ENCODE peak calls at places on chromosomes 6 and 20, in six cellular contexts. One of them, this sample, is unnamed. For H3K27me3, the result is how much of the 10 kb centered on the place peaks cover.

GRCh38 chr20:21396921-21397340 is 395 bp downstream of the NKX2-4 start:
- DNase-seq in H1: peak
- DNase-seq in Panc1: no peak
- DNase-seq in PC-9: no peak
- DNase-seq in heart left ventricle: no peak
- DNase-seq in esophagus squamous epithelium: no peak
- DNase-seq in this sample: no peak

GRCh38 chr6:163062790-163063189 is 335.0 kb downstream of the PACRG start:
- DNase-seq in H1: no peak
- DNase-seq in Panc1: no peak
- DNase-seq in PC-9: no peak
- DNase-seq in heart left ventricle: no peak
- DNase-seq in esophagus squamous epithelium: no peak
- DNase-seq in this sample: no peak

GRCh38 chr20:39669659-39670058 is 707.5 kb downstream of the DHX35 start:
- DNase-seq in H1: no peak
- DNase-seq in Panc1: no peak
- DNase-seq in PC-9: no peak
- DNase-seq in heart left ventricle: no peak
- DNase-seq in esophagus squamous epithelium: no peak
- DNase-seq in this sample: no peak

GRCh38 chr6:7673063-7673536 is 52.8 kb upstream of the BMP6 start:
- DNase-seq in H1: peak
- DNase-seq in Panc1: no peak
- DNase-seq in PC-9: peak
- DNase-seq in heart left ventricle: peak
- DNase-seq in esophagus squamous epithelium: no peak
- DNase-seq in this sample: no peak

GRCh38 chr6:121830759-121831158 is 395.3 kb downstream of the GJA1 start:
- DNase-seq in H1: no peak
- DNase-seq in Panc1: no peak
- DNase-seq in PC-9: no peak
- DNase-seq in heart left ventricle: no peak
- DNase-seq in esophagus squamous epithelium: no peak
- DNase-seq in this sample: no peak

GRCh38 chr6:123393333-123393732 is 243.4 kb downstream of the TRDN start:
- DNase-seq in H1: no peak
- DNase-seq in Panc1: no peak
- DNase-seq in PC-9: no peak
- DNase-seq in heart left ventricle: no peak
- DNase-seq in esophagus squamous epithelium: no peak
- DNase-seq in this sample: no peak

GRCh38 chr20:46709459-46710148 is at the start of gene SLC2A10:
- DNase-seq in H1: peak
- DNase-seq in Panc1: no peak
- DNase-seq in PC-9: peak
- DNase-seq in heart left ventricle: peak
- DNase-seq in esophagus squamous epithelium: no peak
- DNase-seq in this sample: no peak

GRCh38 chr6:137362878-137363804 is 131.1 kb downstream of the OLIG3 start:
- DNase-seq in H1: no peak
- DNase-seq in Panc1: no peak
- DNase-seq in PC-9: no peak
- DNase-seq in heart left ventricle: no peak
- DNase-seq in esophagus squamous epithelium: no peak
- DNase-seq in this sample: no peak

GRCh38 chr6:23266536-23266935 is 697.2 kb downstream of the HDGFL1 start:
- DNase-seq in H1: no peak
- DNase-seq in Panc1: no peak
- DNase-seq in PC-9: no peak
- DNase-seq in heart left ventricle: no peak
- DNase-seq in esophagus squamous epithelium: no peak
- DNase-seq in this sample: no peak

GRCh38 chr6:117477988-117478852 is 4.3 kb upstream of the DCBLD1 start:
- DNase-seq in H1: no peak
- DNase-seq in Panc1: no peak
- DNase-seq in PC-9: no peak
- DNase-seq in heart left ventricle: no peak
- DNase-seq in esophagus squamous epithelium: no peak
- DNase-seq in this sample: no peak

GRCh38 chr6:48782230-48782629 is 671.2 kb upstream of the PTCHD4 start:
- DNase-seq in H1: no peak
- DNase-seq in Panc1: no peak
- DNase-seq in PC-9: no peak
- DNase-seq in heart left ventricle: no peak
- DNase-seq in esophagus squamous epithelium: no peak
- DNase-seq in this sample: no peak

GRCh38 chr20:46215913-46216707 is 92.2 kb downstream of the CDH22 start:
- DNase-seq in H1: peak
- DNase-seq in Panc1: no peak
- DNase-seq in PC-9: peak
- DNase-seq in heart left ventricle: peak
- DNase-seq in esophagus squamous epithelium: no peak
- DNase-seq in this sample: peak

GRCh38 chr6:100465701-100466409 is 1.1 kb upstream of the SIM1 start:
- DNase-seq in H1: no peak
- DNase-seq in Panc1: no peak
- DNase-seq in PC-9: no peak
- DNase-seq in heart left ventricle: no peak
- DNase-seq in esophagus squamous epithelium: no peak
- DNase-seq in this sample: no peak

GRCh38 chr6:10278786-10279185 is 136.1 kb downstream of the TFAP2A start:
- DNase-seq in H1: no peak
- DNase-seq in Panc1: no peak
- DNase-seq in PC-9: no peak
- DNase-seq in heart left ventricle: no peak
- DNase-seq in esophagus squamous epithelium: no peak
- DNase-seq in this sample: no peak

GRCh38 chr6:55449219-55449618 is 122.0 kb downstream of the GFRAL start:
- DNase-seq in H1: no peak
- DNase-seq in Panc1: no peak
- DNase-seq in PC-9: no peak
- DNase-seq in heart left ventricle: no peak
- DNase-seq in esophagus squamous epithelium: no peak
- DNase-seq in this sample: no peak

GRCh38 chr6:165117121-165117520 is 192.3 kb downstream of the C6orf118 start:
- DNase-seq in H1: no peak
- DNase-seq in Panc1: no peak
- DNase-seq in PC-9: no peak
- DNase-seq in heart left ventricle: no peak
- DNase-seq in esophagus squamous epithelium: no peak
- DNase-seq in this sample: no peak

GRCh38 chr6:43035495-43036194 is 14.2 kb downstream of the RRP36 start:
- DNase-seq in H1: no peak
- DNase-seq in Panc1: no peak
- DNase-seq in PC-9: no peak
- DNase-seq in heart left ventricle: peak
- DNase-seq in esophagus squamous epithelium: no peak
- DNase-seq in this sample: no peak

GRCh38 chr20:10077081-10077471 is 42.3 kb downstream of the ANKEF1 start:
- DNase-seq in H1: peak
- DNase-seq in Panc1: no peak
- DNase-seq in PC-9: no peak
- DNase-seq in heart left ventricle: no peak
- DNase-seq in esophagus squamous epithelium: no peak
- DNase-seq in this sample: no peak

GRCh38 chr6:139129284-139129683 is 5.6 kb upstream of the HECA start:
- DNase-seq in H1: no peak
- DNase-seq in Panc1: no peak
- DNase-seq in PC-9: no peak
- DNase-seq in heart left ventricle: no peak
- DNase-seq in esophagus squamous epithelium: no peak
- DNase-seq in this sample: peak

GRCh38 chr6:34246563-34247391 is 2.0 kb downstream of the SMIM29 start:
- DNase-seq in H1: peak
- DNase-seq in Panc1: no peak
- DNase-seq in PC-9: peak
- DNase-seq in heart left ventricle: no peak
- DNase-seq in esophagus squamous epithelium: no peak
- DNase-seq in this sample: no peak

GRCh38 chr20:39961667-39962066 is 727.4 kb downstream of the MAFB start:
- DNase-seq in H1: no peak
- DNase-seq in Panc1: no peak
- DNase-seq in PC-9: no peak
- DNase-seq in heart left ventricle: no peak
- DNase-seq in esophagus squamous epithelium: no peak
- DNase-seq in this sample: no peak

DNA sequence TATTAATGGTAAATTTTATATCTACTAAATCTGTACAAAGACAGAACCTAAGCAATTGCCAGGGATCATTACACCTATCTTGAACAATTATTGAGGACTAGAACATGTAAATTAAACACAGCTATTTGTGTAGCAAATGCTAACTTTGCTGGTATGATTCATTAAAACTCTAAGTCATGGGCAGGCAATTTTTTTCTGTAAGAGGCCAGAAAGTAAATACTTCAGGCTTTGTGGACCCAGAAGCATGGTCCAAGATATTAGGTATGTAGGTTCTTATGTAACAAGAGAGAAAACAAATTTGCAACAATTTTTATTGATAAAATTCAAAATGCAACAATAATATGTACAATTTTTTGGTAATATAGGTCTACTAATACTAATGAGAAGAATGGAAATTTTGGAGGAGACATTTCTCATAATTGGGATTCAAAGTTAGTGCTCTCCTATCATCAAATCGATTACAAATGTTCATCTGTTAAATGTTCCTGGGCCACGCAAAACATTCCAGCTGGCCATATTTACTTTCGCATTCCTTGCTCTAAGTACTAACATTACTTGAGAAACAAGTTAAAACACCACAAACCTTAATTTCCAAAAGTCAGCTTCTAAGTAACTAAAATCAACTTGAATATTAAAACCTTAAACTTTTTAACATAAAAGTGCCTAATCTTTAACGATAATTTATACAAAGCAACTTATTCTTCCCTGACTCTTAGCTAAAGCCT is 4.3 kb downstream of the TMEM30A start:
- DNase-seq in H1: no peak
- DNase-seq in Panc1: no peak
- DNase-seq in PC-9: no peak
- DNase-seq in heart left ventricle: no peak
- DNase-seq in esophagus squamous epithelium: no peak
- DNase-seq in this sample: no peak
- H3K4me3 ChIP-seq in H1: no peak
- H3K4me3 ChIP-seq in Panc1: no peak
- H3K4me3 ChIP-seq in PC-9: no peak
- H3K4me3 ChIP-seq in heart left ventricle: no peak
- H3K4me3 ChIP-seq in esophagus squamous epithelium: no peak
- H3K4me3 ChIP-seq in this sample: peak

DNA sequence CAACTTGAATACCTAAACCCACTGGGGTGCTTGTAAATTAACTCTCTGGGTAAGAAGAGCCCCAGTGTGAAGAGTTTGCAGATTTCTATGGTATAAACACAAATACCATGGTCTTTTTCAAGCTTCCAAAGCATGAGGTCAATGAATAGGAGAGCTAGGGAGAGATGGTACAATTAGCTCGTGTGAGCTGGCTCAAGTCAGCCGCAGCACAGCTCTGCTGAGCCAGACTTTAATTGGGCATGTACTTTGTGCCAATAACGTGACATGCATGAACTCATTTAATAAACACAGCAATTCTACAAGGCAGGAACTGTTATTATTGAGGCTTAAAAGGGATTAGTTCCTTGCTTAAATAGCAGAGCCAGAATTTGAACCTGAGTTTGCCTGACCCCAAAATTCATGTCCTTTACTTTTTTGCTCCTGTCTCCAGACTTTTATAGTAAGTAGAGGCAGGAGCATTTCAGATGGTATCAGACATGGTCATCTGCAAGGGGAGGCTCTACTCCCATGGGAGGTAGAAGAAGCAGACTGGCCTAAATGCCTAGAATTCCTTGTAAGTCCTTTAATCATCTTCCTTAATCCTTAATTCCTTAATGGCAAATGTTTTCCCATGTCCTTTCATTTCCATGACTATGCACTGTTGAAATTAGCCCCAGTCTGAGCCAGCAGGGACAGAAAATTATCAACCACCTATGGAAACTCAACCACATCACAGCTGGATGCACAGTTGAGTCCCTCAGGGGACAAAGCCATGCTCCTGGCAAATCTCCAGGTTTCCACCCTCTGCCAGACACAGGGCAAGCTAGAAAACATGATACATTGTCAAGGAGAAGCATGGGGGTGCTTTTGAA is 684.0 kb downstream of the KIF16B start:
- DNase-seq in H1: no peak
- DNase-seq in Panc1: no peak
- DNase-seq in PC-9: no peak
- DNase-seq in heart left ventricle: no peak
- DNase-seq in esophagus squamous epithelium: no peak
- DNase-seq in this sample: no peak
- H3K27me3 ChIP-seq in H1: under half
- H3K27me3 ChIP-seq in Panc1: under half
- H3K27me3 ChIP-seq in PC-9: under half
- H3K27me3 ChIP-seq in heart left ventricle: under half
- H3K27me3 ChIP-seq in esophagus squamous epithelium: under half
- H3K27me3 ChIP-seq in this sample: under half

GRCh38 chr6:94045473-94045872 is 626.1 kb upstream of the EPHA7 start:
- DNase-seq in H1: no peak
- DNase-seq in Panc1: no peak
- DNase-seq in PC-9: no peak
- DNase-seq in heart left ventricle: no peak
- DNase-seq in esophagus squamous epithelium: no peak
- DNase-seq in this sample: no peak

GRCh38 chr6:94049001-94049400 is 629.6 kb upstream of the EPHA7 start:
- DNase-seq in H1: no peak
- DNase-seq in Panc1: no peak
- DNase-seq in PC-9: no peak
- DNase-seq in heart left ventricle: no peak
- DNase-seq in esophagus squamous epithelium: no peak
- DNase-seq in this sample: no peak

GRCh38 chr6:94052754-94053153 is 633.4 kb upstream of the EPHA7 start:
- DNase-seq in H1: no peak
- DNase-seq in Panc1: peak
- DNase-seq in PC-9: no peak
- DNase-seq in heart left ventricle: no peak
- DNase-seq in esophagus squamous epithelium: no peak
- DNase-seq in this sample: peak

GRCh38 chr6:94050515-94050914 is 631.2 kb upstream of the EPHA7 start:
- DNase-seq in H1: no peak
- DNase-seq in Panc1: no peak
- DNase-seq in PC-9: no peak
- DNase-seq in heart left ventricle: no peak
- DNase-seq in esophagus squamous epithelium: no peak
- DNase-seq in this sample: no peak
- H3K4me3 ChIP-seq in H1: no peak
- H3K4me3 ChIP-seq in Panc1: no peak
- H3K4me3 ChIP-seq in PC-9: no peak
- H3K4me3 ChIP-seq in heart left ventricle: no peak
- H3K4me3 ChIP-seq in esophagus squamous epithelium: no peak
- H3K4me3 ChIP-seq in this sample: no peak

DNA sequence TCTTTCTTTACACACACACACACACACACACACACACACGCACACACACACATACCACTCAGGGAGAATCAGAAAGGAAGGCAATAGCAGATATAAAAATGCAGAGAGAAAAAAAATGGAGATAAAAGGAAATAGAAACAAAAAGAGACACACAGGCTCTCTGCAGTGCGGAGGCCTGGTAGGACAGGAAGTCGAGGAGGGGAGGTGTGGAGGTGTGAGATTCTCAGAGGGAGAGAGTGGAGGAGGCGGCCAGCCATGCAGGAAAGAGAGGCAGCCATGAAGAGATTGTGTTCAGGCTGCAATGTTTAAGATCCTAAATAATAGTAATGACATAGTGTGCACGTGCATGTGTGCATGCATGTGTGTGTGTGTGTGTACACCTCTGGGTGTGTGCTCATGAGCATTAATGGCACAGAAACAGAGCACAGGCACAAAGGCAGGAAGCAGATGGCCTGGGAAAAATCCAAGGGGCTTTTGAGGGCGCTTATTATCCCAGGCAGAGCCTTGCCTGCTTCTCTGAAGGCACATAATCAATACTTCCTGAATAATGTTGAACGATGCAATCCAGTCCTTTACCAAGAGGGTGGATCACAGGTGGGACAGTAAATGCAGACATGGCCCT is 202.1 kb upstream of the LRFN2 start:
- DNase-seq in H1: no peak
- DNase-seq in Panc1: no peak
- DNase-seq in PC-9: no peak
- DNase-seq in heart left ventricle: no peak
- DNase-seq in esophagus squamous epithelium: no peak
- DNase-seq in this sample: no peak
- H3K27me3 ChIP-seq in H1: under half
- H3K27me3 ChIP-seq in Panc1: under half
- H3K27me3 ChIP-seq in PC-9: half or more
- H3K27me3 ChIP-seq in heart left ventricle: under half
- H3K27me3 ChIP-seq in esophagus squamous epithelium: under half
- H3K27me3 ChIP-seq in this sample: under half

This sample was measured in kidney epithelial cell.